ENCODE peak calls at places on chromosomes 4 and X, in six cellular contexts. E is GM12878, L is HCT116, T is HepG2, X is H1, I is K562. O is an unnamed sample. For H3K4me1 and H3K27me3, the result is how much of the 10 kb centered on the place peaks cover.

GRCh38 chrX:13487731-13488505 is 81.5 kb upstream of the EGFL6 start:
- DNase-seq in L (peak), E (peak), I (peak), T (peak), X (peak), O (peak)

GRCh38 chrX:23890933-23891332 is 16.8 kb downstream of the APOO start:
- DNase-seq in X (no peak), I (no peak), T (no peak), L (no peak), E (no peak), O (no peak)

GRCh38 chrX:136528645-136529315 is 3.2 kb upstream of the VGLL1 start:
- DNase-seq in I (peak), X (peak), T (no peak), L (no peak), E (no peak), O (no peak)

GRCh38 chr4:176451441-176451840 is 131.7 kb downstream of the SPCS3 start:
- DNase-seq in I (no peak), X (no peak), L (no peak), T (no peak), E (no peak), O (no peak)

GRCh38 chrX:133985164-133986007 is at the start of gene GPC3:
- DNase-seq in E (no peak), I (peak), L (no peak), T (peak), X (peak), O (peak)

GRCh38 chrX:71118032-71118984 is at the start of gene MED12:
- DNase-seq in I (peak), T (peak), L (no peak), X (peak), E (peak), O (peak)

GRCh38 chr4:59122626-59123025 is 2012.4 kb upstream of the IGFBP7 start:
- DNase-seq in T (no peak), E (no peak), L (no peak), I (no peak), X (no peak), O (no peak)

GRCh38 chr4:152357206-152357605 is 178.7 kb downstream of the FBXW7 start:
- DNase-seq in X (no peak), E (no peak), I (no peak), T (no peak), L (no peak), O (no peak)

GRCh38 chr4:153549401-153549800 is 83.2 kb downstream of the TMEM131L start:
- DNase-seq in L (no peak), I (no peak), X (no peak), T (no peak), E (no peak), O (no peak)

GRCh38 chr4:173001571-173001970 is 167.0 kb upstream of the GALNT7 start:
- DNase-seq in I (no peak), E (no peak), T (no peak), L (no peak), X (no peak), O (no peak)

GRCh38 chr4:101349346-101350064 is 2.2 kb upstream of the PPP3CA start:
- DNase-seq in E (no peak), I (no peak), T (no peak), L (peak), X (no peak), O (no peak)

GRCh38 chr4:176875026-176875425 is 82.3 kb upstream of the VEGFC start:
- DNase-seq in L (no peak), I (no peak), E (no peak), T (no peak), X (no peak), O (no peak)

GRCh38 chr4:24965627-24966026 is 52.8 kb upstream of the CCDC149 start:
- DNase-seq in I (peak), T (no peak), L (no peak), E (no peak), X (peak), O (no peak)

GRCh38 chrX:107659768-107660167 is 31.5 kb downstream of the PRPS1 start:
- DNase-seq in X (no peak), L (no peak), T (peak), E (no peak), I (peak), O (no peak)

GRCh38 chr4:77052352-77052751 is 23.4 kb downstream of the CCNI start:
- DNase-seq in E (no peak), T (peak), X (peak), L (peak), I (peak), O (no peak)

GRCh38 chr4:1216869-1217294 is 32.0 kb downstream of the CTBP1 start:
- DNase-seq in T (no peak), I (no peak), E (no peak), X (no peak), L (no peak), O (no peak)

GRCh38 chrX:108736509-108737479 is at the start of gene IRS4:
- DNase-seq in I (no peak), E (no peak), X (peak), T (peak), L (no peak), O (peak)

GRCh38 chr4:74334636-74335035 is 26.4 kb downstream of the EPGN start:
- DNase-seq in X (no peak), T (no peak), I (no peak), L (no peak), E (no peak), O (no peak)

GRCh38 chr4:182144621-182145359 is 98.4 kb upstream of the TENM3 start:
- DNase-seq in L (no peak), T (no peak), I (no peak), E (no peak), X (peak), O (no peak)

GRCh38 chrX:148259990-148260389 is 240.4 kb upstream of the AFF2 start:
- DNase-seq in T (no peak), I (no peak), X (no peak), E (no peak), L (no peak), O (no peak)

GRCh38 chr4:156038772-156039171 is 85.1 kb upstream of the CTSO start:
- DNase-seq in X (no peak), T (no peak), L (no peak), I (no peak), E (no peak), O (no peak)

GRCh38 chrX:38081926-38082708 is 75.8 kb downstream of the SYTL5 start:
- DNase-seq in T (no peak), I (no peak), X (no peak), L (no peak), E (no peak), O (no peak)

GRCh38 chr4:151147000-151147399 is 47.6 kb downstream of the RPS3A start:
- DNase-seq in E (no peak), L (no peak), T (no peak), X (no peak), I (no peak), O (no peak)

GRCh38 chr4:139053909-139054308 is 38.3 kb downstream of the NOCT start:
- DNase-seq in T (no peak), X (no peak), I (no peak), E (no peak), L (no peak), O (no peak)

GRCh38 chrX:11666180-11666579 is 460 bp upstream of the ARHGAP6 start:
- DNase-seq in X (peak), L (no peak), E (no peak), T (no peak), I (no peak), O (no peak)

GRCh38 chrX:41381685-41382084 is 47.7 kb downstream of the DDX3X start:
- DNase-seq in E (no peak), T (peak), I (peak), L (peak), X (no peak), O (peak)

GRCh38 chr4:154329939-154330338 is 161.7 kb downstream of the DCHS2 start:
- DNase-seq in I (no peak), T (no peak), E (no peak), X (no peak), L (no peak), O (no peak)

GRCh38 chr4:182604161-182604591 is 313.0 kb downstream of the DCTD start:
- DNase-seq in E (no peak), T (no peak), L (no peak), X (no peak), I (no peak), O (no peak)

GRCh38 chr4:156396534-156396933 is 442.9 kb upstream of the CTSO start:
- DNase-seq in L (no peak), X (no peak), I (no peak), E (no peak), T (no peak), O (no peak)

DNA sequence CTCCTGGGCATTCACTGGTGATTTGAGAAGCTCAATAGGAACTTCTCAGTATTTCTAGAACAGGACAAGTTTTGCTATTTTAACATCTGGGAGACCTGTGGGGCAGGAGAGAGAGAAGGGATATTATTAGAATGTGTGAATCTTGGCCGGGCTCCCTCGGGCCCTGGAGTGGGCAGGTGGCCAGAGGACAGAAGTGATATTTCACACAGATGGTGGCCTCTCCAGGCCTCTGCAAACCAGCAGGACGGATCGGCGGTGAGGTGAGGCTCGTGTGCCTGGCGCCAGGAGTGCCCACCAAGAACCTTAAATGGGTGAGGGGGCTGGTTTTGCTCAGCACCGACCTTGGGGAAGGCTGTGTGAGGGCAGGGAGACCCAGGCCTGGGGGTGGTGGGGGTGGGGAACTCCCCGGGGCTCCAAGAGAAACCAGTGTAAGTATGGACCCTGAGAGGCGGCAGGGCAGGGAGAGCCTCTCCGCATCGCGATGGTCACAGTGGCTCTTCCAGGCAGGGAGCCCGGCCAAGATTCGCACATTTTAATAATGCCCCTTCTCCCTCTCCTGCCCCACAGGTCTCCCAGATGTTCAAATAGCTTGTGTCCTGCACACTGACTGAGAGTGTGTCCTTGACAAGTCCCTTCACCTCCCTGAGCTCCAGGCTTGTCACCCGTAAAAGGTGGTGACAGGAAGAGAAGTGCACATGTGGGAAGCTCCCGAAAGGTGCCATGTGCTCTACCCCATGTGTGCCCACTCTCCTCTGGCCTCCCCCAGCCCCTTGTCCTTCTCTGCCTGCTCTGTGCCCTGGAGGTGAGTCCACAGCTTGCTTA is 64.9 kb downstream of the SORCS2 start:
- DNase-seq in L (no peak), X (no peak), I (no peak), T (no peak), E (no peak), O (no peak)
- H3K4me1 ChIP-seq in L (under half), X (under half), I (under half), T (under half), E (under half), O (under half)

GRCh38 chr4:122827899-122828601 is 1.4 kb downstream of the FGF2 start:
- DNase-seq in E (peak), X (peak), I (peak), L (no peak), T (peak), O (peak)

GRCh38 chr4:122833999-122834398 is 7.4 kb downstream of the FGF2 start:
- DNase-seq in E (no peak), L (no peak), I (no peak), X (peak), T (no peak), O (no peak)

GRCh38 chr4:122830392-122831095 is 3.9 kb downstream of the FGF2 start:
- DNase-seq in X (no peak), E (no peak), I (no peak), T (no peak), L (no peak), O (no peak)

GRCh38 chr4:122832732-122833131 is 6.1 kb downstream of the FGF2 start:
- DNase-seq in L (no peak), X (no peak), E (no peak), I (no peak), T (no peak), O (no peak)

DNA sequence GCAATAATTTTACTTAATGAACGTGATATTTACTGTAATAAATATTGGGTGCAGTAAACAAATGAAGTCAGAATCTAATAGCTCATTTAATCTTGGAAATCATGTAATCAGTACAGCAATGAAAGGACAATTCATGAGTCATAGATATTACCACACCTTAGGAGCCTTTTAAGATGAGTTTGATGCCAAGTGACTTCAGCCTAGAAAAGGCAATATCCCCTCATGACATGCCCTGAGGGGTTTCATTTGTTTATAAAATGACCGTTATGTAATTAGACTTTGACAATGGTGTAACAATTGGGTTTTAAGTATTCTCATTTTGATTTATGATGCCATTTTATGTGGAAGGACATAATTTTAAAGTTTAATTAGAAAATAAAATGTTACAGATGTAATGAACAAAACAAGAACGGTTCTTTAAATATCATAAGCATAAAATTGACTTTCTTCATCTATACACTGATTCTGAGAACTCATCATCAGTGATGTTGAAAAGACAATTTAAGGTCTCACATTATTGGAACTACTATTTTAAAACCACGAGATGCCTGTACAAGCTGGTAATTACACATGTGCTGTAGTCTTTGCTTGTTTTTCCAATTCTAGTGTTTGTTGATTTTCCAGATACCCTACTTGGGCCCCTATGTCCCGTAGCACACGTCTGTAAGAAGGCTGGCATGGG is 5.0 kb downstream of the FGF2 start:
- DNase-seq in L (no peak), E (no peak), I (no peak), T (no peak), X (no peak), O (no peak)
- H3K27me3 ChIP-seq in L (under half), E (under half), I (under half), T (under half), X (under half), O (under half)

GRCh38 chr4:26992657-26993361 is 132.2 kb downstream of the STIM2 start:
- DNase-seq in I (peak), T (no peak), L (no peak), E (peak), X (no peak), O (no peak)
- TF ChIP-seq ZNF274 in I (no peak), T (no peak), L (no peak), E (no peak), X (no peak), O (no peak)

DNA sequence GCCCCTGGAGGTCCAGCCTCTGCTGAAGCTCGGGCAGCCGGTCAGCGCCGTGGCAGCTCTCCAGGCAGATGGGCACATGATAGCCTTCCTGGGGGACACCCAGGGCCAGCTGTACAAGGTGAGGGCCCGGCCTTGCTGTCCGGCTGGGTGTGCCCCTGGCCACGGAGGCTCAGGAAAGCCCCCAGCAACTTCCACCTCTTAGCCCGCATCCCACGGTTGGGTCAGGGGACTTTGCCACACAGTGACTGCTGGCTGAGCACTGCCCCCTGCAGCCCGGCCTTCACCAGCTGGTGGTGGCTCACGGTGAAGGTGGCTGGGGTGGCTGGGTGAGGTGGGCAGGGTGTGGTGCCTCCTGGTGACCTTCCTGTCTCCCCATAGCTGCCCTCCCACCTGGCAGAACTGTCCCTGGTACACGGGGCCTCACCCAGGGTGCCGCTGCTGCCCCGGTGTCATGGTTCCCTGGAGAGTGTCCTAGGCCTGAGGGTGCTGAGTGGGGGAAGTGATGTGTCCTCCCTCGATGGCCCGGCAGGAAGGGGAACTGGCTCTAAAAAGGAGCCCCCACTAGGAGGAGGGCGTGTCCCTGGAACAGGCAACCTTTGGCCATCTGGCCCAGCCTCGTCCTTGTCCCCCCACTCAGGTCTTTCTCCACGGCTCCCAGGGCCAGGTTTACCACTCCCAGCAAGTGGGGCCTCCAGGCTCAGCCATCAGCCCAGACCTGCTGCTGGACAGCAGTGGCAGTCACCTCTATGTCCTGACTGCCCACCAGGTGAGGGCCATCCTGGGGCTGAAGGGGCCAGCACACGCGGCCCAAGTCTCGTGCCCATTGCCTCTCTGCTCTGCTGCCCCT is 4.5 kb downstream of the PLXNB3 start:
- DNase-seq in X (no peak), L (no peak), T (no peak), I (no peak), E (no peak), O (no peak)
- H3K4me1 ChIP-seq in X (under half), L (under half), T (under half), I (under half), E (under half), O (under half)

DNA sequence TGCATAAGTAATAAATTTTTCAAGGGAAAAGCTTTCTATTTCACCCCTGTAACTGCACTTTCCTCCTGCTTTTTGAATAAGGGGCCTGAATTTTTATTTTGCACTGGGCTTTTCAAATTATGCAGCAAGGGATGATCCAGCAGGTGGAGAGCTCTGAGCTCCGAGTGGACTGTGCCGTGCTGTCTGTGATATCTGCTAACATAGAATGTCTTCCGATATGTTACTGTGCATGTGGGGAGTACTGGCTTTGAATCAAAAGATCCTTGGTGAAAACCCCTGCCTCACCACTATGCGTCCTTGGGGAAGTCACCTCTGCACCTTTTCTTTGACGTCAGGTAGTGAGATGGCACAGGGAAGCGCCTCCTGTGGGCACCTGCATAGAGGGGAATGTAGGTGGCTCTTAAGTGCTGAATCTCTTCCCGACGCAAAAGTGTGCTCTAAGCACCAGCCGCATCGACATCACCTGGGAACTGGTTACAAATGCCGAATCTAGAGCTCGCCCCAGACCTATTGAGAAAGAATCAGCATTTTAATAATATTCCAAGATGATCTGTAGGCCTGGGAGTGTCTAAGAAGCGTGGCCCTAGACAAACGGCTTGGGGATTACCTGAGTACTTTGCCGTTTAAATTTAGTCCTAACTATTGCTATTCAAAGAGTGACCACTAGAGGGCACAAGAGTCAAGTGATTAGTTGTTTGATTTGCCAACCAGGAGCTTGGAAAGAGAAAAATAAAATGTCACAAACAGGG is 19.2 kb upstream of the WFS1 start:
- DNase-seq in E (peak), L (peak), X (peak), T (peak), I (peak), O (peak)
- H3K27me3 ChIP-seq in E (under half), L (under half), X (under half), T (under half), I (under half), O (under half)

GRCh38 chr4:118757761-118758213 is 72.6 kb downstream of the METTL14 start:
- DNase-seq in X (no peak), E (no peak), L (no peak), I (no peak), T (peak), O (no peak)

GRCh38 chr4:118756958-118757357 is 71.8 kb downstream of the METTL14 start:
- DNase-seq in X (no peak), I (no peak), T (no peak), L (no peak), E (no peak), O (no peak)

GRCh38 chr4:118754890-118755289 is 69.7 kb downstream of the METTL14 start:
- DNase-seq in E (no peak), I (no peak), X (no peak), T (no peak), L (no peak), O (no peak)

GRCh38 chr4:118755438-118756226 is 70.4 kb downstream of the METTL14 start:
- DNase-seq in L (no peak), X (no peak), I (no peak), E (no peak), T (no peak), O (no peak)

GRCh38 chr4:118756429-118756828 is 71.2 kb downstream of the METTL14 start:
- DNase-seq in I (no peak), E (no peak), L (no peak), X (no peak), T (peak), O (no peak)
- TF ChIP-seq ZNF274 in I (no peak), E (no peak), L (no peak), X (no peak), T (no peak), O (no peak)

O was measured in NT2/D1.